ENCODE peak calls at places on chromosomes 2 and 18, in six cellular contexts. T is ELF-1, R is DMS153, S is SK-N-MC, W is C1 segment of cervical spinal cord, F is SK-MEL-5. H is an unnamed sample.

GRCh38 chr2:74507926-74508520 is 528 bp upstream of the PCGF1 start:
- DNase-seq in T (no peak), R (no peak), S (no peak), W (peak; percentile 55), F (peak; percentile 58), H (no peak)

GRCh38 chr2:178025551-178026185 is 46.9 kb downstream of the PDE11A start:
- DNase-seq in T (no peak), R (no peak), S (no peak), W (no peak), F (no peak), H (no peak)

GRCh38 chr2:120525056-120526046 is 179.4 kb downstream of the INHBB start:
- DNase-seq in T (no peak), R (no peak), S (no peak), W (no peak), F (peak; percentile 6), H (no peak)

GRCh38 chr2:36567711-36568408 is 30.1 kb downstream of the FEZ2 start:
- DNase-seq in T (no peak), R (no peak), S (no peak), W (no peak), F (no peak), H (no peak)

GRCh38 chr2:144239306-144239705 is 280.6 kb downstream of the ZEB2 start:
- DNase-seq in T (no peak), R (no peak), S (no peak), W (no peak), F (no peak), H (no peak)

GRCh38 chr2:122692400-122693083 is 937.1 kb downstream of the TSN start:
- DNase-seq in T (no peak), R (peak; percentile 8), S (no peak), W (no peak), F (no peak), H (no peak)

GRCh38 chr2:161423351-161424178 is 7.5 kb downstream of the TBR1 start:
- DNase-seq in T (peak; percentile 69), R (no peak), S (no peak), W (no peak), F (no peak), H (no peak)

GRCh38 chr18:23131693-23132319 is 3.5 kb upstream of the CABLES1 start:
- DNase-seq in T (peak; percentile 45), R (peak; percentile 10), S (no peak), W (no peak), F (peak; percentile 88), H (peak; percentile 61)

H was measured in DND-41.